ENCODE peak calls at places on chromosomes 12 and 14, in six cellular contexts. U, J, V, P, K and D are unnamed samples.

GRCh38 chr12:40684986-40685385 is 7.3 kb upstream of the CNTN1 start:
- DNase-seq in U (no peak), J (no peak), V (no peak), P (no peak), K (no peak), D (no peak)

GRCh38 chr14:67544590-67544989 is 11.5 kb downstream of the PLEKHH1 start:
- DNase-seq in U (no peak), J (no peak), V (no peak), P (no peak), K (no peak), D (no peak)

GRCh38 chr12:12899530-12900380 is 8.4 kb downstream of the GPRC5A start:
- DNase-seq in U (peak), J (peak), V (peak), P (no peak), K (peak), D (no peak)

GRCh38 chr12:39483042-39483441 is 40.1 kb upstream of the KIF21A start:
- DNase-seq in U (no peak), J (no peak), V (no peak), P (no peak), K (no peak), D (no peak)

GRCh38 chr12:26987634-26988424 is 26.4 kb downstream of the TM7SF3 start:
- DNase-seq in U (no peak), J (no peak), V (no peak), P (no peak), K (no peak), D (no peak)

GRCh38 chr12:131104464-131105350 is 151.0 kb downstream of the ADGRD1 start:
- DNase-seq in U (peak), J (peak), V (peak), P (peak), K (peak), D (peak)

GRCh38 chr12:63916561-63917476 is 72.3 kb downstream of the SRGAP1 start:
- DNase-seq in U (no peak), J (no peak), V (no peak), P (no peak), K (no peak), D (no peak)

GRCh38 chr14:101858791-101859537 is 97.5 kb downstream of the PPP2R5C start:
- DNase-seq in U (no peak), J (no peak), V (no peak), P (no peak), K (no peak), D (no peak)

GRCh38 chr12:112239881-112240280 is 114.5 kb downstream of the TRAFD1 start:
- DNase-seq in U (no peak), J (peak), V (no peak), P (peak), K (no peak), D (no peak)

GRCh38 chr12:132130690-132131089 is 13.4 kb downstream of the DDX51 start:
- DNase-seq in U (no peak), J (no peak), V (peak), P (no peak), K (no peak), D (no peak)

GRCh38 chr12:25447046-25447445 is 106.0 kb downstream of the LMNTD1 start:
- DNase-seq in U (no peak), J (no peak), V (no peak), P (no peak), K (no peak), D (no peak)

GRCh38 chr14:34056081-34056480 is 105.2 kb upstream of the EGLN3 start:
- DNase-seq in U (no peak), J (no peak), V (no peak), P (no peak), K (no peak), D (no peak)

GRCh38 chr12:50633950-50634349 is 129.2 kb downstream of the DIP2B start:
- DNase-seq in U (no peak), J (no peak), V (no peak), P (no peak), K (no peak), D (no peak)

GRCh38 chr12:45362291-45362690 is 146.4 kb downstream of the ANO6 start:
- DNase-seq in U (no peak), J (no peak), V (no peak), P (no peak), K (no peak), D (no peak)
- TF ChIP-seq CTCF in U (no peak), J (no peak), V (no peak), P (no peak), K (no peak), D (no peak)

GRCh38 chr12:95116341-95116740 is 42.9 kb upstream of the NR2C1 start:
- DNase-seq in U (no peak), J (no peak), V (no peak), P (no peak), K (no peak), D (no peak)
- TF ChIP-seq CTCF in U (no peak), J (no peak), V (no peak), P (no peak), K (no peak), D (no peak)

DNA sequence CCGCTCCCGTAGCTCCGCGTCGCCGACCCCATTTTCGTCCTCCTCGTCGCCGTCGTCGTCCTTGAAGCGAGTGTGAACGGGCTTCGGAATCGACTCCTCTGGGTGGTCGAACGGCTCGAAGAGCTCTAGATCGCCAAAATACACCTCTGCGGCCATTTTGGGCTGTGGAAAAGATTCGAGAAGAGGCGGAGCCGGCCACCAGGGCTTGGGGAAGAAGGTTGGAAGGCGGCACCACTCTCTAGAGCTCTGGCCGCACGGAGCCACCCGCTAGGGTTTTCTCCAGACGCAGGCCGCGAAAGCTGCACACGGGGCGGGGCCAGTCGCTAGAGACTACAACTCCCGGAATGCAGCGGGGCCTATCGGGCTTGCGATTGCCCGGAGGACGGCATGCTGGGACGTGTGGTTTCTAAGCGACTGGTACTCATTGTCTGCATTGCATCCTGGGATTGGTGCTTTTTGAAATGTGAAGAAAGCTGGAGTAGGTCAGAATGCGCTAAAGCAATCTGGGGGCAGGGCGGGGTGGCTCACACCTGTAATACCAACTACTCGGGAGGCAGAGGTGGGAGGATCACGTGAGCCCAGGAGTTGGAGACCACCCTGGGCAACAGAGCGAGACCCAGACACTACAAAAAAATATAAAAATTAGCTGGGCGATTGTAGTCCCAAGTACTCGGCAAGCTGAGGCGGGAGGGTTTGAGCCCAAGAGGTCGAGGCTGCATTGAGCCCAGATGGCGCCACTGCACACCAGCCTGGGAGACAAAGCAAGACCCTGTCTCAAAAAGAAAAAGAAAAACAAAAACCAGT is at the start of gene ZCCHC8:
- DNase-seq in U (peak), J (peak), V (peak), P (peak), K (peak), D (peak)
- TF ChIP-seq CTCF in U (no peak), J (no peak), V (peak), P (no peak), K (peak), D (no peak)

GRCh38 chr14:92353447-92353846 is 30.5 kb downstream of the SLC24A4 start:
- DNase-seq in U (no peak), J (no peak), V (no peak), P (no peak), K (no peak), D (no peak)

GRCh38 chr14:92348154-92348553 is 25.2 kb downstream of the SLC24A4 start:
- DNase-seq in U (no peak), J (no peak), V (no peak), P (no peak), K (no peak), D (no peak)

GRCh38 chr14:92356677-92357076 is 33.7 kb downstream of the SLC24A4 start:
- DNase-seq in U (no peak), J (peak), V (no peak), P (no peak), K (no peak), D (no peak)

GRCh38 chr14:92351750-92352149 is 28.8 kb downstream of the SLC24A4 start:
- DNase-seq in U (no peak), J (no peak), V (no peak), P (no peak), K (no peak), D (no peak)

GRCh38 chr14:92352158-92352985 is 29.4 kb downstream of the SLC24A4 start:
- DNase-seq in U (no peak), J (peak), V (no peak), P (no peak), K (no peak), D (no peak)
- TF ChIP-seq CTCF in U (no peak), J (peak), V (peak), P (no peak), K (no peak), D (no peak)